ENCODE peak calls at places on chromosomes 16 and 17, in nine cellular contexts. K is tibial nerve, F is Peyer's patch, A is right atrium auricular region, U is aorta, T is right cardiac atrium, E is hepatocyte, J is lower lobe of right lung, H is IMR-90. B is an unnamed sample.

GRCh38 chr17:234163-235047 is 53.0 kb upstream of the DOC2B start:
- DNase-seq in K (no peak), U (peak), J (peak), F (no peak), A (no peak), E (no peak), T (no peak), H (no peak), B (peak)

GRCh38 chr17:35152741-35153140 is 5.1 kb downstream of the UNC45B start:
- DNase-seq in H (no peak), U (no peak), A (no peak), T (no peak), J (no peak), F (no peak), E (no peak), K (no peak), B (peak)

GRCh38 chr16:59210955-59211541 is 476.9 kb upstream of the GOT2 start:
- DNase-seq in T (peak), E (peak), A (peak), J (no peak), U (no peak), K (peak), F (no peak), H (peak), B (no peak)

GRCh38 chr16:56284521-56284920 is 93.2 kb downstream of the GNAO1 start:
- DNase-seq in J (no peak), A (no peak), H (no peak), E (no peak), T (no peak), K (no peak), F (no peak), U (no peak), B (no peak)

GRCh38 chr17:80026359-80027042 is 9.2 kb downstream of the TBC1D16 start:
- DNase-seq in H (no peak), E (no peak), J (no peak), A (no peak), U (no peak), K (peak), T (no peak), F (no peak), B (no peak)

GRCh38 chr17:44977740-44978584 is 9.9 kb upstream of the C1QL1 start:
- DNase-seq in E (no peak), F (no peak), U (no peak), T (no peak), J (no peak), A (no peak), H (no peak), K (no peak), B (no peak)

GRCh38 chr17:8277317-8277716 is 11.2 kb upstream of the RANGRF start:
- DNase-seq in U (no peak), J (no peak), K (no peak), H (no peak), F (no peak), T (no peak), A (no peak), E (no peak), B (no peak)

GRCh38 chr16:1048442-1049112 is 24.0 kb upstream of the SSTR5 start:
- DNase-seq in U (no peak), H (peak), E (peak), K (peak), J (no peak), T (peak), A (no peak), F (no peak), B (no peak)

GRCh38 chr16:85296859-85297698 is 184.8 kb upstream of the CIBAR2 start:
- DNase-seq in J (peak), K (no peak), U (peak), F (no peak), H (no peak), A (no peak), E (peak), T (peak), B (no peak)

GRCh38 chr16:72442381-72443158 is 270.6 kb upstream of the PMFBP1 start:
- DNase-seq in J (no peak), F (no peak), E (no peak), K (no peak), T (no peak), U (no peak), H (peak), A (no peak), B (no peak)

GRCh38 chr17:61009619-61010018 is 332.0 kb downstream of the BCAS3 start:
- DNase-seq in J (no peak), T (no peak), E (peak), K (no peak), A (no peak), F (no peak), H (peak), U (no peak), B (no peak)

GRCh38 chr16:67149276-67150057 is 1.3 kb downstream of the B3GNT9 start:
- DNase-seq in E (no peak), U (peak), H (no peak), K (no peak), J (no peak), F (no peak), T (no peak), A (no peak), B (peak)

GRCh38 chr17:81567191-81567590 is 15.0 kb upstream of the FAAP100 start:
- DNase-seq in T (no peak), A (no peak), H (no peak), J (no peak), K (no peak), F (no peak), E (no peak), U (no peak), B (no peak)

GRCh38 chr17:13957636-13958035 is 111.7 kb upstream of the COX10 start:
- DNase-seq in U (no peak), T (no peak), J (no peak), H (peak), F (no peak), E (no peak), K (no peak), A (no peak), B (no peak)

GRCh38 chr17:63356275-63356905 is 89.7 kb downstream of the CYB561 start:
- DNase-seq in K (no peak), J (no peak), T (peak), U (no peak), F (no peak), E (peak), A (no peak), H (peak), B (no peak)

GRCh38 chr16:22932032-22932771 is 118.2 kb downstream of the HS3ST2 start:
- DNase-seq in A (no peak), K (no peak), H (no peak), J (no peak), U (no peak), F (no peak), E (no peak), T (no peak), B (no peak)

GRCh38 chr16:70467608-70468007 is 13.2 kb downstream of the FCSK start:
- DNase-seq in J (no peak), K (no peak), F (no peak), U (no peak), A (no peak), H (no peak), E (no peak), T (no peak), B (no peak)

GRCh38 chr17:40550608-40551007 is 14.7 kb downstream of the CCR7 start:
- DNase-seq in E (no peak), A (peak), T (peak), U (peak), F (no peak), H (peak), K (no peak), J (no peak), B (peak)

GRCh38 chr16:85520853-85521736 is 92.0 kb upstream of the GSE1 start:
- DNase-seq in A (no peak), J (peak), K (no peak), T (no peak), H (no peak), E (peak), F (no peak), U (no peak), B (no peak)

GRCh38 chr17:41486809-41487530 is 2.7 kb downstream of the KRT36 start:
- DNase-seq in E (no peak), K (no peak), H (no peak), A (no peak), F (no peak), T (no peak), U (peak), J (peak), B (peak)

GRCh38 chr17:42248351-42249179 is 27.6 kb downstream of the STAT5B start:
- DNase-seq in T (peak), K (peak), A (peak), J (peak), E (peak), H (peak), F (peak), U (peak), B (peak)

GRCh38 chr17:79776378-79777165 is 1.4 kb upstream of the CBX2 start:
- DNase-seq in E (peak), F (no peak), A (no peak), T (no peak), J (peak), U (peak), H (no peak), K (no peak), B (no peak)

GRCh38 chr17:47252209-47252608 is 1.4 kb upstream of the ITGB3 start:
- DNase-seq in T (no peak), F (no peak), A (no peak), K (no peak), U (no peak), H (no peak), E (peak), J (no peak), B (no peak)

GRCh38 chr16:81821422-81822128 is 42.5 kb downstream of the PLCG2 start:
- DNase-seq in K (no peak), F (peak), H (no peak), J (no peak), E (no peak), T (no peak), A (no peak), U (no peak), B (peak)

GRCh38 chr17:64460955-64461354 is 12.0 kb downstream of the MILR1 start:
- DNase-seq in A (no peak), T (peak), E (no peak), J (no peak), U (no peak), H (no peak), K (no peak), F (no peak), B (no peak)

GRCh38 chr16:12646490-12647274 is 157.0 kb downstream of the CPPED1 start:
- DNase-seq in T (peak), U (no peak), F (no peak), J (no peak), E (no peak), K (peak), H (no peak), A (no peak), B (no peak)

GRCh38 chr17:54901230-54901847 is 687 bp downstream of the TOM1L1 start:
- DNase-seq in J (no peak), H (peak), K (no peak), E (peak), A (no peak), U (no peak), F (no peak), T (no peak), B (no peak)

GRCh38 chr16:5854027-5854426 is 756.4 kb upstream of the EEF2KMT start:
- DNase-seq in K (no peak), T (no peak), J (no peak), F (no peak), H (no peak), A (no peak), E (no peak), U (no peak), B (no peak)

GRCh38 chr16:5852151-5852550 is 754.6 kb upstream of the EEF2KMT start:
- DNase-seq in E (no peak), A (no peak), K (no peak), J (no peak), T (no peak), U (no peak), H (no peak), F (no peak), B (no peak)

GRCh38 chr16:5850632-5851175 is 753.1 kb upstream of the EEF2KMT start:
- DNase-seq in F (no peak), T (no peak), K (no peak), J (no peak), E (no peak), U (no peak), A (no peak), H (no peak), B (no peak)

DNA sequence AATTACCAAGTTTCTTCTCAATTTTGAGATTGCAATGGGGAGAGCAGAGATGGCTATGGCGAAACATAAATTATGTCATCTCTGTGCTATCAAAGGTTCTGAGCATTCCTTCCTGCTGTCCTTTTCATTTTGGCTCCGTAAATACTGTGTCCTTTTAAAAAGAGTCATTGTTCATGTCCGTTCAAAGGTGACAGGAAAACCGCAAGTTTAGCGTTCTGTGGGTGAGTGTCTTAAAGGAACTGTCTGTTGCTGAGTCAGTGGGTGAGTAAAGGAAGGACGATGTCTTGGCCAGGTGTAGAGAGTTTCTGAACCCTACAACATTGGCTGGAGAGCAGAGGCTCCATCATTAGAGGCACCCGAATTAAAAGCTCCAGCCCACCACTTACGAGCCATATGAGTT is 754.0 kb upstream of the EEF2KMT start:
- DNase-seq in T (no peak), E (no peak), F (no peak), A (no peak), J (no peak), K (no peak), H (no peak), U (no peak), B (no peak)
- H3K4me3 ChIP-seq in T (no peak), E (no peak), F (no peak), A (no peak), J (no peak), K (no peak), H (no peak), U (no peak), B (no peak)

GRCh38 chr17:39205112-39205526 is 5.0 kb downstream of the RPL19 start:
- DNase-seq in U (no peak), A (no peak), K (no peak), J (no peak), T (no peak), E (no peak), F (no peak), H (no peak), B (no peak)

GRCh38 chr17:39210093-39210434 is 10.0 kb downstream of the RPL19 start:
- DNase-seq in T (no peak), J (no peak), E (no peak), A (no peak), F (no peak), U (no peak), K (no peak), H (no peak), B (no peak)

GRCh38 chr17:39209317-39210092 is 9.4 kb downstream of the RPL19 start:
- DNase-seq in H (peak), F (peak), A (peak), K (peak), E (peak), U (peak), J (peak), T (peak), B (peak)

GRCh38 chr17:39208893-39209292 is 8.8 kb downstream of the RPL19 start:
- DNase-seq in K (no peak), F (peak), H (no peak), A (no peak), E (no peak), J (peak), U (no peak), T (no peak), B (peak)

DNA sequence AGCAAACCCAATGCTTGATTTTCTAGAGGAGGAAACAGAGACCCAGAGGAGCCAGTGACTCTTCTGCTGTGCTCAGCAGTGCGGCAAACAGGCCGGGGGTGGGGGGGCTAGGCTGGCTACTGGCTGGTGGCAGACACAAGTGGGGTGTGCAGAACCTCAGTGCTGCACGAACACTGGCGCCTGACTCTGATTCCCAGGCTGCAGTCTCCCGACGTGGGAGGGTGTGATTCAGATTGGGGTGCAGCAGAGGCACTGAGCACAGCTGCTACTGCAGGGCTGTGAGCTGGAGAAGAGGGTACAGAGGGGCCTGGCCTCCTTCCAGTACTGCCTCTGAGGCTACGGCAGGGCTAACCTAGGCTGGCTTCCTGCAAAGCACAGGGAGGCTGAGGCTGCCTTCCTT is 8.1 kb downstream of the RPL19 start:
- DNase-seq in F (peak), J (peak), A (no peak), U (no peak), T (no peak), H (peak), E (no peak), K (no peak), B (peak)
- H3K27ac ChIP-seq in F (no peak), J (no peak), A (no peak), U (no peak), T (no peak), H (no peak), E (no peak), K (no peak), B (no peak)

GRCh38 chr17:68468334-68468733 is 11.0 kb upstream of the WIPI1 start:
- DNase-seq in K (no peak), A (no peak), F (no peak), E (no peak), J (no peak), T (no peak), H (peak), U (no peak), B (no peak)

GRCh38 chr17:68470959-68471358 is 13.7 kb upstream of the WIPI1 start:
- DNase-seq in J (no peak), A (no peak), T (no peak), U (no peak), K (no peak), F (no peak), E (no peak), H (no peak), B (no peak)

GRCh38 chr17:68463211-68463990 is 6.1 kb upstream of the WIPI1 start:
- DNase-seq in T (no peak), A (no peak), F (no peak), E (no peak), K (no peak), J (no peak), U (no peak), H (no peak), B (no peak)

GRCh38 chr17:68468785-68469184 is 11.5 kb upstream of the WIPI1 start:
- DNase-seq in J (no peak), A (no peak), T (no peak), U (no peak), H (peak), E (no peak), F (no peak), K (no peak), B (no peak)
- H3K4me3 ChIP-seq in J (no peak), A (no peak), T (no peak), U (no peak), H (no peak), E (no peak), F (no peak), K (no peak), B (no peak)

DNA sequence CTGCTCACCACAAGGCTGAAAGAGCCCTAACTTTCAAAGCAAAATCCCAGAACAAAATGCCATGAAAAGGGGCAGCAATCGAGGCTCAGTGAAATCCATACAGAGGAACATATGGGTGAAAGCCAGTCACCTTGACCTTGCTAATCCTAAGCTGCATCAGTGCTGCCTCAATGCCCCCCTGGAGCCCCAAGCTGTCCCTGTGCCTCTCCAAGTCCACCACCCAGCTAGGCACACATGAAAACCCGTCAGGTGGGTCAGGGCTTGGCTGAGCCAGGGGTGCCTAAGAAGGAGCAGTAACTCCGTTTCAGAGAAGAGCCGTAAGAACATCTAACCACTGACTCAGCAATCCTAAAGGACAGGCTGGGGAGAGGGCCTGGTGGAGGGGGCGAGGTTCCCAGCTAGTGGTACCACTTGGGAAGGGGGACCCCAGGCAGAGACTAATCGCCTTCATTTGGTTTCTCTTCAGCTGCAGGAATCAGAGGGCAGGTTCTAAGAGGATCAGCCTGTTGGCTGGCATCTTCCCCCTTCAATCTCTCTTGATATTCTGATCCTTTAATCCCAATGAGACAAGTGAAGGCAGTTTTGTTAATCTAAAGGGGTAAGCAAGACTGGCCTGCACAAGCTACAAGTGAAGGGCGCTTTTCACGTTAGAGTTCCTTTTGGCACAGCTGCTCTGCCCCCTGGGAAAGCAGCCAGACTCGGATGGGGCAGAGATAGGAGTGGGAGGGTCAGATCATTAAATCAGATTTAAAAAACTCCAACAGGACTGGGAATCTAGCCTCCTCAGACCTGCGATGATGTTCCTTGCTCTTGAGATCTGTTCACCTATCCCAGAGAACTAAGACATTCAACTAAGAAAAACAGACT is 7.6 kb downstream of the PITPNA start:
- DNase-seq in E (no peak), F (no peak), K (no peak), J (peak), A (no peak), T (peak), U (no peak), H (no peak), B (peak)
- H3K27ac ChIP-seq in E (no peak), F (no peak), K (no peak), J (no peak), A (no peak), T (no peak), U (no peak), H (no peak), B (peak)

B was measured in spleen.